ENCODE peak calls at places on chromosome 1, in seven cellular contexts. O, P, A, K, T, Q and I are unnamed samples.

GRCh38 chr1:24902471-24902891 is 27.6 kb downstream of the RUNX3 start:
- DNase-seq in O (no peak), P (no peak), A (no peak), K (no peak), Q (no peak), T (no peak), I (no peak)

GRCh38 chr1:83761084-83761760 is 237.7 kb downstream of the TTLL7 start:
- DNase-seq in T (peak), P (no peak), K (no peak), O (no peak), A (peak), Q (no peak), I (no peak)

GRCh38 chr1:61448934-61449368 is 276.0 kb downstream of the TM2D1 start:
- DNase-seq in A (no peak), K (no peak), O (no peak), Q (peak), P (no peak), T (no peak), I (no peak)

GRCh38 chr1:214423045-214423444 is 128.4 kb downstream of the PTPN14 start:
- DNase-seq in P (no peak), O (no peak), Q (no peak), A (no peak), K (no peak), T (no peak), I (no peak)

GRCh38 chr1:41639332-41639936 is 155.0 kb upstream of the EDN2 start:
- DNase-seq in A (no peak), K (no peak), O (peak), P (no peak), Q (no peak), T (no peak), I (no peak)

GRCh38 chr1:224435318-224435763 is 744 bp upstream of the WDR26 start:
- DNase-seq in O (peak), T (no peak), A (peak), Q (no peak), P (no peak), K (no peak), I (no peak)

GRCh38 chr1:30318864-30319718 is 404.3 kb downstream of the MATN1 start:
- DNase-seq in Q (no peak), K (no peak), O (no peak), T (no peak), P (no peak), A (no peak), I (no peak)

GRCh38 chr1:11116318-11116717 is 16.6 kb upstream of the EXOSC10 start:
- DNase-seq in T (no peak), Q (no peak), K (no peak), O (no peak), A (no peak), P (no peak), I (no peak)

GRCh38 chr1:33502726-33503125 is 30.3 kb downstream of the ZSCAN20 start:
- DNase-seq in A (no peak), Q (no peak), P (no peak), T (no peak), K (no peak), O (no peak), I (no peak)

GRCh38 chr1:193944454-193944853 is 758.0 kb upstream of the B3GALT2 start:
- DNase-seq in Q (no peak), A (no peak), T (no peak), O (no peak), P (no peak), K (no peak), I (no peak)

GRCh38 chr1:239616686-239617085 is 230.3 kb downstream of the CHRM3 start:
- DNase-seq in T (no peak), K (no peak), A (no peak), P (no peak), Q (no peak), O (no peak), I (no peak)

GRCh38 chr1:54750596-54750995 is 13.7 kb downstream of the PARS2 start:
- DNase-seq in Q (no peak), T (no peak), O (no peak), K (no peak), P (no peak), A (no peak), I (no peak)